ENCODE peak calls at places on chromosomes 1 and 21, in seven cellular contexts. Q, O, B, C, R, X and P are unnamed samples.
A peak's percentile ranks its signal among the peaks of the same experiment; 100 is the strongest.

GRCh38 chr1:187114788-187115187 is 286.0 kb downstream of the PLA2G4A start:
- DNase-seq in Q (no peak), O (no peak), B (no peak), C (no peak), R (no peak), X (no peak), P (no peak)

GRCh38 chr1:48469616-48470500 is 2.1 kb downstream of the SPATA6 start:
- DNase-seq in Q (peak; percentile 66), O (peak; percentile 84), B (no peak), C (no peak), R (no peak), X (no peak), P (peak; percentile 14)

GRCh38 chr21:37064841-37065240 is 8.0 kb downstream of the PIGP start:
- DNase-seq in Q (no peak), O (no peak), B (no peak), C (no peak), R (no peak), X (no peak), P (no peak)

GRCh38 chr1:58994664-58995063 is 210.8 kb upstream of the JUN start:
- DNase-seq in Q (no peak), O (no peak), B (no peak), C (no peak), R (peak; percentile 38), X (no peak), P (no peak)

GRCh38 chr1:244100276-244100675 is 49.2 kb downstream of the ZBTB18 start:
- DNase-seq in Q (no peak), O (no peak), B (no peak), C (no peak), R (no peak), X (no peak), P (no peak)

GRCh38 chr21:42527489-42528158 is 14.0 kb downstream of the SLC37A1 start:
- DNase-seq in Q (no peak), O (no peak), B (peak; percentile 65), C (no peak), R (no peak), X (peak; percentile 62), P (no peak)

GRCh38 chr1:16971330-16972209 is 8.8 kb downstream of the MFAP2 start:
- DNase-seq in Q (no peak), O (no peak), B (no peak), C (no peak), R (no peak), X (no peak), P (peak; percentile 73)

GRCh38 chr1:18547460-18547859 is 66.7 kb downstream of the KLHDC7A start:
- DNase-seq in Q (no peak), O (no peak), B (no peak), C (no peak), R (no peak), X (no peak), P (no peak)

GRCh38 chr1:35505911-35506798 is 51.0 kb downstream of the KIAA0319L start:
- DNase-seq in Q (peak; percentile 90), O (peak; percentile 71), B (peak; percentile 64), C (peak; percentile 8), R (peak; percentile 50), X (peak; percentile 69), P (peak; percentile 84)

GRCh38 chr1:225811622-225812487 is 1.9 kb downstream of the EPHX1 start:
- DNase-seq in Q (no peak), O (no peak), B (no peak), C (no peak), R (no peak), X (no peak), P (no peak)

GRCh38 chr1:230069813-230070212 is 2.8 kb downstream of the GALNT2 start:
- DNase-seq in Q (no peak), O (no peak), B (no peak), C (no peak), R (no peak), X (no peak), P (no peak)

GRCh38 chr1:107934573-107934972 is 30.4 kb downstream of the VAV3 start:
- DNase-seq in Q (no peak), O (no peak), B (no peak), C (no peak), R (no peak), X (no peak), P (no peak)

GRCh38 chr1:1397839-1398523 is 1.2 kb downstream of the CCNL2 start:
- DNase-seq in Q (no peak), O (no peak), B (no peak), C (no peak), R (no peak), X (no peak), P (no peak)

GRCh38 chr1:222975472-222976122 is 160.8 kb downstream of the DISP1 start:
- DNase-seq in Q (peak; percentile 8), O (no peak), B (no peak), C (no peak), R (no peak), X (no peak), P (no peak)

GRCh38 chr1:2226525-2227340 is 1.4 kb upstream of the SKI start:
- DNase-seq in Q (no peak), O (no peak), B (no peak), C (no peak), R (no peak), X (no peak), P (no peak)

GRCh38 chr1:62652387-62652786 is 35.8 kb downstream of the DOCK7 start:
- DNase-seq in Q (no peak), O (no peak), B (no peak), C (no peak), R (no peak), X (no peak), P (no peak)